ENCODE peak calls at places on chromosomes 3 and 15, in five cellular contexts. D is T-helper 17 cell, A is fibroblast of mammary gland, P is HT1080, K is psoas muscle. T is an unnamed sample.

GRCh38 chr3:46867550-46867898 is 4.3 kb upstream of the MYL3 start:
- DNase-seq in D (no peak), A (peak), P (no peak), K (peak), T (no peak)

GRCh38 chr3:22947741-22948140 is 255.4 kb upstream of the UBE2E2 start:
- DNase-seq in D (no peak), A (no peak), P (no peak), K (no peak), T (no peak)

GRCh38 chr15:85657132-85657531 is 137.6 kb downstream of the KLHL25 start:
- DNase-seq in D (no peak), A (no peak), P (no peak), K (no peak), T (no peak)

GRCh38 chr3:73656241-73656890 is 31.6 kb upstream of the PDZRN3 start:
- DNase-seq in D (no peak), A (no peak), P (no peak), K (no peak), T (no peak)

GRCh38 chr3:158532099-158532734 is 38.8 kb upstream of the MLF1 start:
- DNase-seq in D (no peak), A (peak), P (peak), K (no peak), T (no peak)

GRCh38 chr3:64460877-64461276 is 226.9 kb downstream of the ADAMTS9 start:
- DNase-seq in D (no peak), A (peak), P (peak), K (no peak), T (no peak)

GRCh38 chr3:31862861-31863260 is 118.2 kb downstream of the OSBPL10 start:
- DNase-seq in D (no peak), A (peak), P (peak), K (no peak), T (no peak)

GRCh38 chr3:59573911-59574310 is 524.1 kb upstream of the CFAP20DC start:
- DNase-seq in D (no peak), A (peak), P (peak), K (no peak), T (no peak)

GRCh38 chr15:85473455-85473854 is 93.1 kb downstream of the AKAP13 start:
- DNase-seq in D (no peak), A (peak), P (peak), K (no peak), T (no peak)

GRCh38 chr3:43870110-43870509 is 179.4 kb downstream of the ABHD5 start:
- DNase-seq in D (no peak), A (peak), P (peak), K (no peak), T (no peak)

GRCh38 chr3:122961146-122961545 is 66.4 kb downstream of the SEMA5B start:
- DNase-seq in D (no peak), A (peak), P (no peak), K (no peak), T (no peak)

GRCh38 chr15:28127036-28127435 is 27.9 kb upstream of the OCA2 start:
- DNase-seq in D (no peak), A (no peak), P (no peak), K (no peak), T (no peak)

GRCh38 chr3:9986230-9986725 is 363 bp downstream of the EMC3 start:
- DNase-seq in D (no peak), A (no peak), P (no peak), K (no peak), T (no peak)

GRCh38 chr15:65054333-65055200 is 9.4 kb downstream of the SLC51B start:
- DNase-seq in D (peak), A (peak), P (peak), K (peak), T (peak)

GRCh38 chr3:190780524-190780923 is 82.0 kb downstream of the GMNC start:
- DNase-seq in D (no peak), A (peak), P (peak), K (no peak), T (no peak)

GRCh38 chr3:196336319-196337145 is 1.7 kb downstream of the TM4SF19 start:
- DNase-seq in D (no peak), A (peak), P (no peak), K (no peak), T (no peak)

GRCh38 chr3:20097015-20097414 is 56.8 kb downstream of the KAT2B start:
- DNase-seq in D (no peak), A (no peak), P (no peak), K (no peak), T (no peak)

GRCh38 chr15:59917504-59918157 is 86.5 kb upstream of the FOXB1 start:
- DNase-seq in D (peak), A (peak), P (peak), K (no peak), T (peak)

GRCh38 chr3:9600597-9600996 is 47.0 kb upstream of the LHFPL4 start:
- DNase-seq in D (no peak), A (no peak), P (no peak), K (no peak), T (no peak)

GRCh38 chr3:128548011-128548410 is 55.0 kb upstream of the GATA2 start:
- DNase-seq in D (no peak), A (no peak), P (no peak), K (no peak), T (no peak)

GRCh38 chr3:168036654-168037419 is 58.9 kb downstream of the GOLIM4 start:
- DNase-seq in D (no peak), A (no peak), P (no peak), K (no peak), T (no peak)

GRCh38 chr15:67870868-67871408 is 31.1 kb upstream of the RNU6-1 start:
- DNase-seq in D (no peak), A (no peak), P (no peak), K (no peak), T (no peak)

GRCh38 chr3:50630394-50630793 is 13.4 kb downstream of the MAPKAPK3 start:
- DNase-seq in D (no peak), A (no peak), P (no peak), K (no peak), T (no peak)

GRCh38 chr3:72270072-72270611 is 485.2 kb upstream of the PROK2 start:
- DNase-seq in D (no peak), A (peak), P (peak), K (peak), T (no peak)

GRCh38 chr15:57375827-57376694 is at the start of gene CGNL1:
- DNase-seq in D (no peak), A (no peak), P (no peak), K (peak), T (no peak)

GRCh38 chr3:128483657-128484403 is 9.2 kb downstream of the GATA2 start:
- DNase-seq in D (no peak), A (no peak), P (no peak), K (peak), T (no peak)

GRCh38 chr3:55077726-55078125 is 149.9 kb upstream of the LRTM1 start:
- DNase-seq in D (no peak), A (no peak), P (no peak), K (no peak), T (no peak)

GRCh38 chr15:74695597-74696397 is at the start of gene EDC3:
- DNase-seq in D (peak), A (peak), P (peak), K (peak), T (peak)

GRCh38 chr3:128282392-128283196 is 129.3 kb downstream of the EEFSEC start:
- DNase-seq in D (no peak), A (peak), P (no peak), K (peak), T (no peak)

GRCh38 chr3:18008706-18009363 is 266.4 kb upstream of the TBC1D5 start:
- DNase-seq in D (no peak), A (peak), P (no peak), K (no peak), T (no peak)

GRCh38 chr3:46882377-46883015 is 5.0 kb downstream of the PTH1R start:
- DNase-seq in D (no peak), A (peak), P (peak), K (no peak), T (no peak)